ENCODE peak calls at places on chromosomes 11 and 22, in four cellular contexts. R, X, J and T are unnamed samples.

GRCh38 chr22:26182723-26183122 is 13.5 kb downstream of the SEZ6L start:
- DNase-seq in R (no peak), X (no peak), J (no peak), T (no peak)

GRCh38 chr11:79932612-79933011 is 491.8 kb upstream of the TENM4 start:
- DNase-seq in R (no peak), X (no peak), J (peak; percentile 5), T (no peak)

GRCh38 chr22:26464312-26464711 is 19.3 kb downstream of the HPS4 start:
- DNase-seq in R (no peak), X (no peak), J (no peak), T (no peak)

GRCh38 chr11:131745405-131745804 is 375.0 kb downstream of the NTM start:
- DNase-seq in R (no peak), X (peak; percentile 79), J (no peak), T (no peak)

GRCh38 chr22:49657275-49657973 is 170.2 kb downstream of the BRD1 start:
- DNase-seq in R (peak; percentile 77), X (no peak), J (no peak), T (no peak)

GRCh38 chr11:18324381-18324780 is 2.0 kb downstream of the GTF2H1 start:
- DNase-seq in R (no peak), X (no peak), J (no peak), T (no peak)

GRCh38 chr11:9775393-9775780 is 111.5 kb downstream of the SWAP70 start:
- DNase-seq in R (no peak), X (no peak), J (no peak), T (no peak)

GRCh38 chr11:10908215-10908990 is 50.5 kb upstream of the ZBED5 start:
- DNase-seq in R (no peak), X (peak; percentile 90), J (peak; percentile 80), T (no peak)

GRCh38 chr22:30314918-30315317 is 11.8 kb downstream of the TBC1D10A start:
- DNase-seq in R (no peak), X (peak; percentile 45), J (peak; percentile 75), T (no peak)

GRCh38 chr22:39343259-39344045 is 6.3 kb upstream of the SYNGR1 start:
- DNase-seq in R (peak; percentile 74), X (peak; percentile 80), J (peak; percentile 42), T (peak; percentile 68)

GRCh38 chr11:69801513-69802335 is 17.5 kb downstream of the FGF3 start:
- DNase-seq in R (no peak), X (peak; percentile 28), J (no peak), T (peak; percentile 19)

GRCh38 chr22:18976197-18976751 is 40.2 kb upstream of the PRODH start:
- DNase-seq in R (no peak), X (no peak), J (no peak), T (no peak)

GRCh38 chr22:20080776-20081654 is 974 bp downstream of the DGCR8 start:
- DNase-seq in R (no peak), X (peak; percentile 59), J (peak; percentile 64), T (peak; percentile 49)

DNA sequence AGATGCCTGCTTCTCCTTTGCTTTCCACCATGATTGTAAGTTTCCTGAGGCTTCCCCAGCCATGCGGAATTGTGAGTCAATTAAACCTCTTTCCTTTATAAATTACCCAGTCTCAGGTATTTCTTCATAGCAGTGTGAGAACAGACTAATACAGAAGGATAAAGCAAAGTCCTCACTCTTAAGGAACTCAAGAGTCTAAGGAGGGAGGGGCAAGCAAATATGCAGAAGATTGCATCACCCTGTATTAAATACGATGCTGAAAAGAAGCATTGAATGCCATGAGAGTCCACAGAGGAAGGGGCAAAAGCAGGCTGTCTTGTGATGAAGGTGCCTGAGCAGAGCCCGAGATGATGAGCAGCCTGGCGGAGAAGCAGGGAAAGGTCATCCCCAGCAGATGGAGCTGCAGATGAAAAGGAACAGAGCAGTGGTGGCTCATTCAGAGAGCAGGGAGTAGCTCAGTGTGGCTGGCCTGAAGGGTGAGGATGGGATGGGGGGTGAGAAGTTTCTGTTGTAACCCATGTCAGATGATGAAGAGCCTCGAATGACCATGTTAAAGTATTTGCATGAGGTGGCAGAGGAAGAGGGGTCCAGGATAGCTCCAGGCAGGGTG is 6.3 kb upstream of the IZUMO1R start:
- DNase-seq in R (no peak), X (no peak), J (no peak), T (no peak)
- TF ChIP-seq CTCF in R (no peak), X (no peak), J (peak; percentile 24), T (no peak)

DNA sequence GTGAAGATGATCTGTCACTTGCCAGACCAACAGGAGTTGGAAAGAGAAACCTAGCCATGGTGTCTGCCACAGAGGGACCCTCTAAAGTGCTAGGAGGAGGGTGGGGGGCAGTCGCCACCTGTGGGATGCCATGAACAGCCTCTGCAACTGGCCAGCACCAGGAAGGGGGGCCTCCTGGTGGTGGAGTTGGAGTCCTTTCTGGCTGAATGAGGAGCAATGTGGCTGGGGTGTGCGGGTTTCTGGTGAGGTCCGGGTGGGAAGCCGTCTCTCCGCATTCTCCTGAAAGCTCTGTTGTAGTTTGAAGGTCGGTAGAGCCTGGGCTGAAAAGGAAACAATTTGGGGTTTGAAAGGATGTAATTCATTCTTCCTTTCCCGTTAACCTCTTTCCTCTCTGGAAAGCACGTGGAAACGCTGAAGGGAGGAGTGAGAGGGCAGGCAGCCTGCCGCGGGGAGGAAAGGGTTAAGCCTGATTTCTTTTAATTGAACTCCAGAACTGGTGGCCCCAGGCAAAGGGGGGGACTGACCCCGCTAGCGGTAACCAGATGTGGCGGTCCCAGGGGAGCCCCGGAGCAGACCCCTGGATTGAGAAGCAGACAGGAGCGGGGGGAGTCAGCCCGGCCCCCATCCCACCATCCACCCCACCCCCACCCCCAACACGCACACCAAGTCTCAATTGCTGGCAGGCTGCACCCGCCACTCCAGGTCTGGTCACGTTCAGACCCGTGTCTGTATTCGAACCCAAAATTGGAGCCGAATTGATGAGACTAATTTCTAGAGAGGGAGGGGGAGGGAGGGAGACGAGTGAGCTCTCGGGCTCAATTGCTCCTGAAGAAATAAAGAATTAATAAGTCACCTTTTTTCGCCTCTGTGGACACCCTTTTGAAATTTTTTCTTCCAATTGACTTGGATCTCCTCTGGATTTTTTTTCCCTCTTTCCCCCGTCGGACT is 1.8 kb upstream of the FLI1 start:
- DNase-seq in R (no peak), X (no peak), J (no peak), T (no peak)
- TF ChIP-seq CTCF in R (peak; percentile 11), X (peak; percentile 49), J (peak; percentile 18), T (no peak)

DNA sequence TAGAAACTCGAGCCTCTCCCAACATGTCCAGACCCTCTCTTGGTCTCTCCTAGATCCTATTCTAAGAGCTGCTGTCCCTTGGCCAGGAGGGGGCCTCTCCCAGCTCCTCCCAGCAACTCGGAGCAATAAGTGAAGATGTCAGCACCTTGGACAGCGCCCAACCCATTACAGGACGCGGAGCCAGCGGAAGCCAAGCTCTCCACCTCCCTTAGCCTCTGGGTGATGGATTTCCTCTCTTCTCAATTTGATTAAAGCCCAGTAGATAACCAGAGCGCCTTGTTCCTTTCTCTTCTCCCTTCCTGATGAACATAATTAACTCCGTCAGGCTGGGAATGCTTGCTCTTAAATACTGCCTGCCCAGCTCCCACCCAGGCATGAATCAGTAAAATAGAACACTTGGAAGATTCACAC is 26.2 kb upstream of the TPBGL start:
- DNase-seq in R (peak; percentile 80), X (peak; percentile 87), J (peak; percentile 66), T (peak; percentile 84)
- TF ChIP-seq CTCF in R (peak; percentile 26), X (peak; percentile 70), J (peak; percentile 53), T (no peak)

GRCh38 chr11:35464308-35464707 is 45.0 kb upstream of the SLC1A2 start:
- DNase-seq in R (no peak), X (no peak), J (peak; percentile 12), T (peak; percentile 19)

GRCh38 chr11:35463211-35463810 is 44.0 kb upstream of the SLC1A2 start:
- DNase-seq in R (no peak), X (no peak), J (no peak), T (no peak)

GRCh38 chr11:35458846-35459245 is 39.5 kb upstream of the SLC1A2 start:
- DNase-seq in R (no peak), X (peak; percentile 23), J (no peak), T (peak; percentile 18)

GRCh38 chr11:35466058-35466457 is 46.7 kb upstream of the SLC1A2 start:
- DNase-seq in R (no peak), X (no peak), J (no peak), T (no peak)

DNA sequence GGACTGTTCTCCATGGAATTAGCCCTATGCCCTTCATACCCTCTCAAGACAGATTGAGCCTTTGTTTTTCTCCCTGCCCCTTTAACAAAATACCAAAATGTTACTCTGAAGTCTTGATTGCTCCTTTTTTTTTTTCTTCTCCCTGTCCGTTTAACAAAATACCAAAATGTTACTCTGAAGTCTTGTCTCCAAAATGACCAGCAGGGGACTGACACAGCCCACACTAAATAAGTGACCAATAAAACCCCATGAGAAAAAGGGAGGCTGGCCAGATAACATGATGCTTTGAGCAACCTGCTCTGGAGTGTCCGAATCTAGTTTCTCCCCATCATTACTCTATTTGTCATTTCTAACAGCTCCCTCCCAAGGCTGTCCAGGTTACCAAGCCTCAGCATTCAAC is 42.6 kb upstream of the SLC1A2 start:
- DNase-seq in R (no peak), X (no peak), J (no peak), T (no peak)
- TF ChIP-seq CTCF in R (no peak), X (no peak), J (no peak), T (no peak)

GRCh38 chr11:89405629-89406028 is 85.5 kb downstream of the NOX4 start:
- DNase-seq in R (no peak), X (peak; percentile 45), J (peak; percentile 26), T (peak; percentile 23)
- TF ChIP-seq CTCF in R (no peak), X (peak; percentile 44), J (peak; percentile 46), T (peak; percentile 21)

GRCh38 chr11:12052676-12053605 is 44.5 kb upstream of the DKK3 start:
- DNase-seq in R (no peak), X (no peak), J (peak; percentile 66), T (peak; percentile 60)
- TF ChIP-seq CTCF in R (no peak), X (peak; percentile 32), J (peak; percentile 22), T (no peak)

GRCh38 chr11:66293777-66294625 is 2.3 kb downstream of the TMEM151A start:
- DNase-seq in R (no peak), X (no peak), J (no peak), T (no peak)

GRCh38 chr11:66299189-66299588 is 7.5 kb downstream of the TMEM151A start:
- DNase-seq in R (no peak), X (no peak), J (no peak), T (no peak)

GRCh38 chr11:66293352-66293751 is 1.7 kb downstream of the TMEM151A start:
- DNase-seq in R (no peak), X (no peak), J (no peak), T (no peak)

GRCh38 chr11:66294626-66295620 is 3.2 kb downstream of the TMEM151A start:
- DNase-seq in R (no peak), X (no peak), J (no peak), T (no peak)

GRCh38 chr11:66297610-66298009 is 5.9 kb downstream of the TMEM151A start:
- DNase-seq in R (no peak), X (no peak), J (no peak), T (no peak)
- TF ChIP-seq CTCF in R (no peak), X (no peak), J (no peak), T (no peak)

GRCh38 chr11:127003260-127003981 is 2.9 kb upstream of the KIRREL3 start:
- DNase-seq in R (no peak), X (no peak), J (peak; percentile 50), T (no peak)
- TF ChIP-seq CTCF in R (no peak), X (no peak), J (peak; percentile 23), T (no peak)

GRCh38 chr22:37640591-37641250 is 1.3 kb downstream of the SH3BP1 start:
- DNase-seq in R (no peak), X (no peak), J (peak; percentile 64), T (no peak)
- TF ChIP-seq CTCF in R (no peak), X (no peak), J (no peak), T (no peak)